ENCODE peak calls at places on chromosomes 3 and 15, in five cellular contexts. One of them, this sample, is unnamed.

GRCh38 chr3:152313914-152314313 is 45.2 kb downstream of the MBNL1 start:
- DNase-seq in HepG2: no peak
- DNase-seq in GM12878: no peak
- DNase-seq in GM23338: no peak
- DNase-seq in A549: no peak
- DNase-seq in this sample: no peak

GRCh38 chr15:93265046-93265658 is 176.1 kb upstream of the RGMA start:
- DNase-seq in HepG2: peak
- DNase-seq in GM12878: no peak
- DNase-seq in GM23338: no peak
- DNase-seq in A549: no peak
- DNase-seq in this sample: no peak

GRCh38 chr15:78070049-78070698 is 7.3 kb downstream of the TBC1D2B start:
- DNase-seq in HepG2: no peak
- DNase-seq in GM12878: no peak
- DNase-seq in GM23338: no peak
- DNase-seq in A549: no peak
- DNase-seq in this sample: no peak

GRCh38 chr3:64185436-64185835 is 39.8 kb downstream of the PRICKLE2 start:
- DNase-seq in HepG2: no peak
- DNase-seq in GM12878: no peak
- DNase-seq in GM23338: no peak
- DNase-seq in A549: no peak
- DNase-seq in this sample: no peak

GRCh38 chr3:65013053-65013452 is 325.3 kb upstream of the ADAMTS9 start:
- DNase-seq in HepG2: no peak
- DNase-seq in GM12878: no peak
- DNase-seq in GM23338: no peak
- DNase-seq in A549: no peak
- DNase-seq in this sample: peak

GRCh38 chr3:24508423-24508839 is 13.8 kb upstream of the THRB start:
- DNase-seq in HepG2: no peak
- DNase-seq in GM12878: no peak
- DNase-seq in GM23338: no peak
- DNase-seq in A549: no peak
- DNase-seq in this sample: no peak

GRCh38 chr3:31532587-31533168 is at the start of gene STT3B:
- DNase-seq in HepG2: peak
- DNase-seq in GM12878: peak
- DNase-seq in GM23338: peak
- DNase-seq in A549: peak
- DNase-seq in this sample: peak

GRCh38 chr3:177680442-177680821 is 483.1 kb upstream of the TBL1XR1 start:
- DNase-seq in HepG2: no peak
- DNase-seq in GM12878: no peak
- DNase-seq in GM23338: no peak
- DNase-seq in A549: no peak
- DNase-seq in this sample: no peak

GRCh38 chr3:47473391-47473790 is 2.4 kb downstream of the SCAP start:
- DNase-seq in HepG2: peak
- DNase-seq in GM12878: no peak
- DNase-seq in GM23338: no peak
- DNase-seq in A549: no peak
- DNase-seq in this sample: no peak

GRCh38 chr15:64845183-64845611 is 3.5 kb downstream of the PLEKHO2 start:
- DNase-seq in HepG2: no peak
- DNase-seq in GM12878: no peak
- DNase-seq in GM23338: no peak
- DNase-seq in A549: no peak
- DNase-seq in this sample: no peak
- TF ChIP-seq JUNB in HepG2: no peak
- TF ChIP-seq JUNB in GM12878: no peak
- TF ChIP-seq JUNB in GM23338: no peak
- TF ChIP-seq JUNB in A549: no peak
- TF ChIP-seq JUNB in this sample: no peak

GRCh38 chr3:4351872-4352271 is 48.7 kb downstream of the SETMAR start:
- DNase-seq in HepG2: no peak
- DNase-seq in GM12878: no peak
- DNase-seq in GM23338: no peak
- DNase-seq in A549: no peak
- DNase-seq in this sample: no peak

GRCh38 chr3:4356225-4356540 is 53.0 kb downstream of the SETMAR start:
- DNase-seq in HepG2: no peak
- DNase-seq in GM12878: no peak
- DNase-seq in GM23338: no peak
- DNase-seq in A549: no peak
- DNase-seq in this sample: no peak

GRCh38 chr3:4355401-4356224 is 52.4 kb downstream of the SETMAR start:
- DNase-seq in HepG2: peak
- DNase-seq in GM12878: no peak
- DNase-seq in GM23338: no peak
- DNase-seq in A549: no peak
- DNase-seq in this sample: no peak

GRCh38 chr3:4350789-4351163 is 47.6 kb downstream of the SETMAR start:
- DNase-seq in HepG2: peak
- DNase-seq in GM12878: peak
- DNase-seq in GM23338: peak
- DNase-seq in A549: peak
- DNase-seq in this sample: peak

DNA sequence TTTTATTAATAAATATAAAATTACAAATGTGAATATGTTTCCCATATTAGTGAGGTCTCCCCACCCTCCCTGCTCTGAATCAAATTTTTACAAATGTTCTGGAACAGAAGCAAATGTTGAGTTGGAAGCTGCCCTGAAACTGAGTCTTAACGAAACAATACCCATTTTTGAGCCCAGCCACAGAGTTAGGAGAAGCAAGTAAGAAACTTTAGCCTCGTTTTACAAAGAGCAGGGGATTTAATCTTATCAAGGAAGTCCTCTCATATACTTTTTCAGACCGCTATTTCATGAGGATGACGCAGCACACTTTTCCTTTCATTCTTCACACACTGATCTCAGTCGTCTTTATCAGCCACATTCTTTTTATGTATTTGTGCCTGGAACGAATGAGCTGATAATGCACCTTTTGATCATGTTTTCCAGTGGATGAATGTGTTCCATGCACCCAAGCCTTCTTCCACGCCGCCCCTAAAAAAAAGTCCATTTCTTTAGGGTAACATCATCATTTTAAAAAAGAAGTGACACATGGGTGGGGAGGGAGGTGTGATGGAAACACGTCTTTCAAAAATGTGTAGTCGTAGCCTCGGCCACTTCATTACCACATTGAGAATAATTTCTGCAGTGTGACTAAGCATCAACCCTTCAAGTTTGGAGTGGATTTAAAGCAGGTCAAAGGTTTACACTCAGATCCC is 48.1 kb downstream of the SETMAR start:
- DNase-seq in HepG2: no peak
- DNase-seq in GM12878: no peak
- DNase-seq in GM23338: no peak
- DNase-seq in A549: no peak
- DNase-seq in this sample: peak
- TF ChIP-seq JUNB in HepG2: no peak
- TF ChIP-seq JUNB in GM12878: no peak
- TF ChIP-seq JUNB in GM23338: no peak
- TF ChIP-seq JUNB in A549: no peak
- TF ChIP-seq JUNB in this sample: no peak

GRCh38 chr3:148269816-148270215 is 427.9 kb upstream of the AGTR1 start:
- DNase-seq in HepG2: peak
- DNase-seq in GM12878: no peak
- DNase-seq in GM23338: no peak
- DNase-seq in A549: no peak
- DNase-seq in this sample: no peak
- TF ChIP-seq JUNB in HepG2: no peak
- TF ChIP-seq JUNB in GM12878: no peak
- TF ChIP-seq JUNB in GM23338: no peak
- TF ChIP-seq JUNB in A549: no peak
- TF ChIP-seq JUNB in this sample: no peak

DNA sequence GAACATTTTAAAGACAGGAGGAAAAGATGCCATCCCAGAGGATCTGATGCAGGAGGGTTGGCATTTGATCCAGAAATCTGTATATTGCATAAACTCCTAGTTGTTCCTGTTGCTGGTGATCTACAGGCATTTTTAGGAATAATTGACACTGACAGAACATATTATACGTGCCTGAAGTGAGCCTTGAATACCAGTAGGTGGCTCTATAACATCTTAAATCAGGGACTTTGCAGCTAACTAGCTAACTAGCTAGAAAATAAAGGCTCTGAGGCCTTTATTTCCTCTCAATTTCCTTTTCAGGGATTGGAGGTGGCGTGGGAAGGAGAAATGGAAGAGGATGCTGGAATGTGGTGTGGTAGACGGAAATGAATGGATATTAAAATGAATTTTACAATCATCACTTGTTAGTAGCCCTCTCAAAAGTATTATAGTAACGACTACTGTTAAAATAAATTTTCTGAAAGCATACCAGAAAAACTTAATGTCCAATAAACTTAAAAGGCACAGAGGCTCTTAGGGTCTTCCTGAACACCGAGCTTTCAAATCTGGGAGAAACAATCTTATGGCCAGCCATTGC is 73.9 kb upstream of the ZBED2 start:
- DNase-seq in HepG2: peak
- DNase-seq in GM12878: no peak
- DNase-seq in GM23338: peak
- DNase-seq in A549: peak
- DNase-seq in this sample: peak
- TF ChIP-seq JUNB in HepG2: no peak
- TF ChIP-seq JUNB in GM12878: no peak
- TF ChIP-seq JUNB in GM23338: no peak
- TF ChIP-seq JUNB in A549: no peak
- TF ChIP-seq JUNB in this sample: no peak

DNA sequence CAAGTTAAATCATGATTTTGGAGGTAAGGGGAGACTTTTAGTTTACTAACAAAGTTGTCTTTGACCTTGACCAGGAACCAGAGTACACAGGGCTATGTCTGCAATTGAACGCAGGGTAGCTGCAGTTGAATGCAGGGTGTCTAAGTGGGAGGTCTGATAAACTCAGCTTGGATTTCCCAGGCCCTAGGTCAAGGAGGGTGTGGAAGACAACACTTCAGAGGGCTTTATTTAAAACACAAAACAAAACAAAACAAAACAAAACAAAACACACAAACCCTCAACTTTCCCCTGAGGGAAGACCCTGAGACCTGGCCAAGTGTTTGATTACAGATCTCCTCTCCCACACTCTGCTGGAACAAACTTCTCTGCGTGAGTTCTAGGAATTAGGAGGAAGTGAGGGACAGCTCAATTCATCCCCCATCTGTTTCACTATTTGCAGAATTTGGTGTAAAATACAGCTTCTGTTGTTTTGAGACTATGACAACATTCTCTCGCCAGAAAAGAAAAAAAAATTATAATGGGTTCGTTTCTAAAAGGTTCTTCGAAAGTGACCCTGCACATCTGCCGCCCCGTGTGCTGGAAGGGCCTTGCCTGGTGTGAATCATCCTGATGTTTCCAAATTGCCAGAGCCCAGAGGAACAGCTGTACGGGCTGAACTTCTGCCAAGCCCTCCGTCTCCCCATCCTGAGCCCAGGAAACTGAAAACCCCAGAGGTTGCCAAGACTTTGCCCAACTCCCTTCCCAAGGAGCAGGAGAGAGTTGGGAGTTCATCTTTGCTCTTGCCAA is 73.2 kb upstream of the RAD18 start:
- DNase-seq in HepG2: no peak
- DNase-seq in GM12878: no peak
- DNase-seq in GM23338: no peak
- DNase-seq in A549: no peak
- DNase-seq in this sample: no peak
- TF ChIP-seq JUNB in HepG2: no peak
- TF ChIP-seq JUNB in GM12878: no peak
- TF ChIP-seq JUNB in GM23338: no peak
- TF ChIP-seq JUNB in A549: no peak
- TF ChIP-seq JUNB in this sample: no peak

GRCh38 chr3:142563491-142563997 is 15.0 kb downstream of the ATR start:
- DNase-seq in HepG2: no peak
- DNase-seq in GM12878: no peak
- DNase-seq in GM23338: no peak
- DNase-seq in A549: no peak
- DNase-seq in this sample: no peak
- TF ChIP-seq JUNB in HepG2: no peak
- TF ChIP-seq JUNB in GM12878: no peak
- TF ChIP-seq JUNB in GM23338: no peak
- TF ChIP-seq JUNB in A549: no peak
- TF ChIP-seq JUNB in this sample: no peak

GRCh38 chr3:128170866-128171516 is 17.7 kb downstream of the EEFSEC start:
- DNase-seq in HepG2: peak
- DNase-seq in GM12878: no peak
- DNase-seq in GM23338: peak
- DNase-seq in A549: peak
- DNase-seq in this sample: peak
- TF ChIP-seq JUNB in HepG2: no peak
- TF ChIP-seq JUNB in GM12878: no peak
- TF ChIP-seq JUNB in GM23338: no peak
- TF ChIP-seq JUNB in A549: no peak
- TF ChIP-seq JUNB in this sample: no peak

GRCh38 chr15:73385205-73385604 is 16.4 kb upstream of the HCN4 start:
- DNase-seq in HepG2: no peak
- DNase-seq in GM12878: no peak
- DNase-seq in GM23338: no peak
- DNase-seq in A549: no peak
- DNase-seq in this sample: no peak
- TF ChIP-seq JUNB in HepG2: no peak
- TF ChIP-seq JUNB in GM12878: no peak
- TF ChIP-seq JUNB in GM23338: no peak
- TF ChIP-seq JUNB in A549: no peak
- TF ChIP-seq JUNB in this sample: no peak

This sample was measured in K562.